ENCODE peak calls at places on chromosome 22, in ten cellular contexts. One of them, this sample, is unnamed.

GRCh38 chr22:39205344-39206021 is 39.3 kb downstream of the PDGFB start:
- DNase-seq in HEK293T: no peak
- DNase-seq in coronary artery: peak; percentile 49
- DNase-seq in DMS153: no peak
- DNase-seq in NCI-H2029 treated with DMSO at 0.1 percent for 48 hours: no peak
- DNase-seq in cardiac fibroblast: peak; percentile 72
- DNase-seq in AG09309: no peak
- DNase-seq in stimulated activated effector memory CD8-positive, alpha-beta T cell treated with anti-CD3 and anti-CD28 coated beads, Interleukin-12 subunit alpha, Interleukin-12 subunit beta, amount 100 ng/mL, for 72 hours: peak; percentile 30
- DNase-seq in hepatic stellate cell: peak; percentile 82
- DNase-seq in left ventricle myocardium inferior: no peak
- DNase-seq in this sample: peak; percentile 81

GRCh38 chr22:26501996-26502395 is 10.3 kb downstream of the TFIP11 start:
- DNase-seq in HEK293T: no peak
- DNase-seq in AG09309: no peak
- DNase-seq in coronary artery: no peak
- DNase-seq in left ventricle myocardium inferior: no peak
- DNase-seq in NCI-H2029 treated with DMSO at 0.1 percent for 48 hours: no peak
- DNase-seq in DMS153: no peak
- DNase-seq in stimulated activated effector memory CD8-positive, alpha-beta T cell treated with anti-CD3 and anti-CD28 coated beads, Interleukin-12 subunit alpha, Interleukin-12 subunit beta, amount 100 ng/mL, for 72 hours: no peak
- DNase-seq in hepatic stellate cell: no peak
- DNase-seq in cardiac fibroblast: no peak
- DNase-seq in this sample: no peak

GRCh38 chr22:19086944-19087343 is 35.3 kb downstream of the DGCR2 start:
- DNase-seq in left ventricle myocardium inferior: no peak
- DNase-seq in coronary artery: peak; percentile 16
- DNase-seq in AG09309: no peak
- DNase-seq in cardiac fibroblast: peak; percentile 52
- DNase-seq in stimulated activated effector memory CD8-positive, alpha-beta T cell treated with anti-CD3 and anti-CD28 coated beads, Interleukin-12 subunit alpha, Interleukin-12 subunit beta, amount 100 ng/mL, for 72 hours: no peak
- DNase-seq in HEK293T: no peak
- DNase-seq in NCI-H2029 treated with DMSO at 0.1 percent for 48 hours: no peak
- DNase-seq in hepatic stellate cell: peak; percentile 77
- DNase-seq in DMS153: no peak
- DNase-seq in this sample: peak; percentile 54

GRCh38 chr22:44595841-44596341 is 97.9 kb upstream of the RTL6 start:
- DNase-seq in cardiac fibroblast: no peak
- DNase-seq in AG09309: no peak
- DNase-seq in DMS153: no peak
- DNase-seq in left ventricle myocardium inferior: no peak
- DNase-seq in stimulated activated effector memory CD8-positive, alpha-beta T cell treated with anti-CD3 and anti-CD28 coated beads, Interleukin-12 subunit alpha, Interleukin-12 subunit beta, amount 100 ng/mL, for 72 hours: no peak
- DNase-seq in HEK293T: peak; percentile 49
- DNase-seq in hepatic stellate cell: peak; percentile 29
- DNase-seq in coronary artery: no peak
- DNase-seq in NCI-H2029 treated with DMSO at 0.1 percent for 48 hours: no peak
- DNase-seq in this sample: peak; percentile 59

GRCh38 chr22:29914165-29914564 is 31.2 kb downstream of the MTMR3 start:
- DNase-seq in DMS153: no peak
- DNase-seq in stimulated activated effector memory CD8-positive, alpha-beta T cell treated with anti-CD3 and anti-CD28 coated beads, Interleukin-12 subunit alpha, Interleukin-12 subunit beta, amount 100 ng/mL, for 72 hours: no peak
- DNase-seq in left ventricle myocardium inferior: no peak
- DNase-seq in cardiac fibroblast: peak; percentile 88
- DNase-seq in hepatic stellate cell: peak; percentile 53
- DNase-seq in coronary artery: no peak
- DNase-seq in AG09309: peak; percentile 63
- DNase-seq in HEK293T: no peak
- DNase-seq in NCI-H2029 treated with DMSO at 0.1 percent for 48 hours: no peak
- DNase-seq in this sample: peak; percentile 87

GRCh38 chr22:24325105-24325757 is 54.6 kb downstream of the SPECC1L start:
- DNase-seq in coronary artery: no peak
- DNase-seq in HEK293T: peak; percentile 55
- DNase-seq in AG09309: peak; percentile 96
- DNase-seq in NCI-H2029 treated with DMSO at 0.1 percent for 48 hours: no peak
- DNase-seq in stimulated activated effector memory CD8-positive, alpha-beta T cell treated with anti-CD3 and anti-CD28 coated beads, Interleukin-12 subunit alpha, Interleukin-12 subunit beta, amount 100 ng/mL, for 72 hours: no peak
- DNase-seq in left ventricle myocardium inferior: no peak
- DNase-seq in hepatic stellate cell: peak; percentile 77
- DNase-seq in DMS153: peak; percentile 45
- DNase-seq in cardiac fibroblast: peak; percentile 92
- DNase-seq in this sample: peak; percentile 92

GRCh38 chr22:20624161-20624616 is 116.8 kb downstream of the MED15 start:
- DNase-seq in NCI-H2029 treated with DMSO at 0.1 percent for 48 hours: no peak
- DNase-seq in cardiac fibroblast: peak; percentile 12
- DNase-seq in HEK293T: no peak
- DNase-seq in left ventricle myocardium inferior: no peak
- DNase-seq in AG09309: no peak
- DNase-seq in stimulated activated effector memory CD8-positive, alpha-beta T cell treated with anti-CD3 and anti-CD28 coated beads, Interleukin-12 subunit alpha, Interleukin-12 subunit beta, amount 100 ng/mL, for 72 hours: peak; percentile 45
- DNase-seq in DMS153: no peak
- DNase-seq in coronary artery: no peak
- DNase-seq in hepatic stellate cell: no peak
- DNase-seq in this sample: peak; percentile 4

GRCh38 chr22:31093956-31094622 is 13.0 kb downstream of the SMTN start:
- DNase-seq in left ventricle myocardium inferior: peak; percentile 77
- DNase-seq in HEK293T: no peak
- DNase-seq in hepatic stellate cell: no peak
- DNase-seq in cardiac fibroblast: no peak
- DNase-seq in coronary artery: peak; percentile 69
- DNase-seq in stimulated activated effector memory CD8-positive, alpha-beta T cell treated with anti-CD3 and anti-CD28 coated beads, Interleukin-12 subunit alpha, Interleukin-12 subunit beta, amount 100 ng/mL, for 72 hours: no peak
- DNase-seq in AG09309: no peak
- DNase-seq in DMS153: no peak
- DNase-seq in NCI-H2029 treated with DMSO at 0.1 percent for 48 hours: no peak
- DNase-seq in this sample: no peak

GRCh38 chr22:32202539-32203180 is 2.2 kb downstream of the RFPL2 start:
- DNase-seq in AG09309: no peak
- DNase-seq in stimulated activated effector memory CD8-positive, alpha-beta T cell treated with anti-CD3 and anti-CD28 coated beads, Interleukin-12 subunit alpha, Interleukin-12 subunit beta, amount 100 ng/mL, for 72 hours: no peak
- DNase-seq in DMS153: peak; percentile 53
- DNase-seq in hepatic stellate cell: peak; percentile 28
- DNase-seq in NCI-H2029 treated with DMSO at 0.1 percent for 48 hours: peak; percentile 67
- DNase-seq in cardiac fibroblast: peak; percentile 46
- DNase-seq in HEK293T: peak; percentile 64
- DNase-seq in coronary artery: no peak
- DNase-seq in left ventricle myocardium inferior: peak; percentile 26
- DNase-seq in this sample: peak; percentile 14

GRCh38 chr22:46803936-46804335 is 41.5 kb downstream of the TBC1D22A start:
- DNase-seq in left ventricle myocardium inferior: no peak
- DNase-seq in coronary artery: no peak
- DNase-seq in NCI-H2029 treated with DMSO at 0.1 percent for 48 hours: no peak
- DNase-seq in hepatic stellate cell: no peak
- DNase-seq in stimulated activated effector memory CD8-positive, alpha-beta T cell treated with anti-CD3 and anti-CD28 coated beads, Interleukin-12 subunit alpha, Interleukin-12 subunit beta, amount 100 ng/mL, for 72 hours: no peak
- DNase-seq in HEK293T: no peak
- DNase-seq in cardiac fibroblast: no peak
- DNase-seq in DMS153: no peak
- DNase-seq in AG09309: no peak
- DNase-seq in this sample: no peak

GRCh38 chr22:37310815-37311595 is 28.7 kb downstream of the CYTH4 start:
- DNase-seq in HEK293T: no peak
- DNase-seq in cardiac fibroblast: no peak
- DNase-seq in NCI-H2029 treated with DMSO at 0.1 percent for 48 hours: no peak
- DNase-seq in stimulated activated effector memory CD8-positive, alpha-beta T cell treated with anti-CD3 and anti-CD28 coated beads, Interleukin-12 subunit alpha, Interleukin-12 subunit beta, amount 100 ng/mL, for 72 hours: no peak
- DNase-seq in left ventricle myocardium inferior: peak; percentile 43
- DNase-seq in hepatic stellate cell: no peak
- DNase-seq in DMS153: no peak
- DNase-seq in AG09309: no peak
- DNase-seq in coronary artery: no peak
- DNase-seq in this sample: no peak

GRCh38 chr22:45125198-45125597 is 38.5 kb upstream of the NUP50 start:
- DNase-seq in NCI-H2029 treated with DMSO at 0.1 percent for 48 hours: no peak
- DNase-seq in stimulated activated effector memory CD8-positive, alpha-beta T cell treated with anti-CD3 and anti-CD28 coated beads, Interleukin-12 subunit alpha, Interleukin-12 subunit beta, amount 100 ng/mL, for 72 hours: no peak
- DNase-seq in cardiac fibroblast: peak; percentile 50
- DNase-seq in left ventricle myocardium inferior: no peak
- DNase-seq in hepatic stellate cell: peak; percentile 29
- DNase-seq in DMS153: no peak
- DNase-seq in AG09309: no peak
- DNase-seq in coronary artery: no peak
- DNase-seq in HEK293T: no peak
- DNase-seq in this sample: peak; percentile 98

GRCh38 chr22:17980638-17981051 is 43.7 kb downstream of the MICAL3 start:
- DNase-seq in left ventricle myocardium inferior: peak; percentile 31
- DNase-seq in stimulated activated effector memory CD8-positive, alpha-beta T cell treated with anti-CD3 and anti-CD28 coated beads, Interleukin-12 subunit alpha, Interleukin-12 subunit beta, amount 100 ng/mL, for 72 hours: peak; percentile 14
- DNase-seq in NCI-H2029 treated with DMSO at 0.1 percent for 48 hours: no peak
- DNase-seq in AG09309: no peak
- DNase-seq in HEK293T: no peak
- DNase-seq in DMS153: no peak
- DNase-seq in coronary artery: no peak
- DNase-seq in hepatic stellate cell: peak; percentile 45
- DNase-seq in cardiac fibroblast: peak; percentile 18
- DNase-seq in this sample: no peak

GRCh38 chr22:45284705-45285305 is at the start of gene UPK3A:
- DNase-seq in cardiac fibroblast: no peak
- DNase-seq in left ventricle myocardium inferior: peak; percentile 80
- DNase-seq in stimulated activated effector memory CD8-positive, alpha-beta T cell treated with anti-CD3 and anti-CD28 coated beads, Interleukin-12 subunit alpha, Interleukin-12 subunit beta, amount 100 ng/mL, for 72 hours: peak; percentile 22
- DNase-seq in HEK293T: no peak
- DNase-seq in DMS153: peak; percentile 60
- DNase-seq in NCI-H2029 treated with DMSO at 0.1 percent for 48 hours: peak; percentile 18
- DNase-seq in AG09309: no peak
- DNase-seq in hepatic stellate cell: no peak
- DNase-seq in coronary artery: no peak
- DNase-seq in this sample: peak; percentile 29

GRCh38 chr22:46074771-46075551 is 75.4 kb upstream of the PPARA start:
- DNase-seq in hepatic stellate cell: no peak
- DNase-seq in HEK293T: no peak
- DNase-seq in stimulated activated effector memory CD8-positive, alpha-beta T cell treated with anti-CD3 and anti-CD28 coated beads, Interleukin-12 subunit alpha, Interleukin-12 subunit beta, amount 100 ng/mL, for 72 hours: no peak
- DNase-seq in left ventricle myocardium inferior: peak; percentile 20
- DNase-seq in coronary artery: peak; percentile 72
- DNase-seq in AG09309: no peak
- DNase-seq in cardiac fibroblast: peak; percentile 37
- DNase-seq in DMS153: no peak
- DNase-seq in NCI-H2029 treated with DMSO at 0.1 percent for 48 hours: no peak
- DNase-seq in this sample: no peak

GRCh38 chr22:25509391-25509791 is 55.1 kb upstream of the GRK3 start:
- DNase-seq in stimulated activated effector memory CD8-positive, alpha-beta T cell treated with anti-CD3 and anti-CD28 coated beads, Interleukin-12 subunit alpha, Interleukin-12 subunit beta, amount 100 ng/mL, for 72 hours: no peak
- DNase-seq in AG09309: no peak
- DNase-seq in HEK293T: no peak
- DNase-seq in NCI-H2029 treated with DMSO at 0.1 percent for 48 hours: no peak
- DNase-seq in left ventricle myocardium inferior: no peak
- DNase-seq in coronary artery: no peak
- DNase-seq in hepatic stellate cell: no peak
- DNase-seq in cardiac fibroblast: no peak
- DNase-seq in DMS153: no peak
- DNase-seq in this sample: no peak

GRCh38 chr22:36334838-36335603 is 52.7 kb downstream of the MYH9 start:
- DNase-seq in hepatic stellate cell: peak; percentile 74
- DNase-seq in cardiac fibroblast: peak; percentile 76
- DNase-seq in DMS153: no peak
- DNase-seq in stimulated activated effector memory CD8-positive, alpha-beta T cell treated with anti-CD3 and anti-CD28 coated beads, Interleukin-12 subunit alpha, Interleukin-12 subunit beta, amount 100 ng/mL, for 72 hours: no peak
- DNase-seq in AG09309: no peak
- DNase-seq in coronary artery: no peak
- DNase-seq in left ventricle myocardium inferior: no peak
- DNase-seq in HEK293T: no peak
- DNase-seq in NCI-H2029 treated with DMSO at 0.1 percent for 48 hours: no peak
- DNase-seq in this sample: peak; percentile 82

GRCh38 chr22:21029486-21030025 is 2.8 kb downstream of the SLC7A4 start:
- DNase-seq in cardiac fibroblast: no peak
- DNase-seq in DMS153: no peak
- DNase-seq in AG09309: no peak
- DNase-seq in hepatic stellate cell: no peak
- DNase-seq in left ventricle myocardium inferior: no peak
- DNase-seq in stimulated activated effector memory CD8-positive, alpha-beta T cell treated with anti-CD3 and anti-CD28 coated beads, Interleukin-12 subunit alpha, Interleukin-12 subunit beta, amount 100 ng/mL, for 72 hours: no peak
- DNase-seq in coronary artery: no peak
- DNase-seq in HEK293T: no peak
- DNase-seq in NCI-H2029 treated with DMSO at 0.1 percent for 48 hours: no peak
- DNase-seq in this sample: no peak

GRCh38 chr22:28822930-28823481 is 22.6 kb upstream of the XBP1 start:
- DNase-seq in stimulated activated effector memory CD8-positive, alpha-beta T cell treated with anti-CD3 and anti-CD28 coated beads, Interleukin-12 subunit alpha, Interleukin-12 subunit beta, amount 100 ng/mL, for 72 hours: no peak
- DNase-seq in coronary artery: no peak
- DNase-seq in DMS153: peak; percentile 97
- DNase-seq in HEK293T: no peak
- DNase-seq in AG09309: no peak
- DNase-seq in hepatic stellate cell: no peak
- DNase-seq in NCI-H2029 treated with DMSO at 0.1 percent for 48 hours: peak; percentile 87
- DNase-seq in left ventricle myocardium inferior: no peak
- DNase-seq in cardiac fibroblast: no peak
- DNase-seq in this sample: no peak

GRCh38 chr22:18955696-18956095 is 19.6 kb upstream of the PRODH start:
- DNase-seq in coronary artery: no peak
- DNase-seq in DMS153: no peak
- DNase-seq in AG09309: no peak
- DNase-seq in NCI-H2029 treated with DMSO at 0.1 percent for 48 hours: no peak
- DNase-seq in cardiac fibroblast: no peak
- DNase-seq in stimulated activated effector memory CD8-positive, alpha-beta T cell treated with anti-CD3 and anti-CD28 coated beads, Interleukin-12 subunit alpha, Interleukin-12 subunit beta, amount 100 ng/mL, for 72 hours: no peak
- DNase-seq in left ventricle myocardium inferior: no peak
- DNase-seq in hepatic stellate cell: no peak
- DNase-seq in HEK293T: no peak
- DNase-seq in this sample: no peak

GRCh38 chr22:45429424-45429823 is 15.9 kb downstream of the RIBC2 start:
- DNase-seq in HEK293T: no peak
- DNase-seq in coronary artery: peak; percentile 68
- DNase-seq in AG09309: no peak
- DNase-seq in DMS153: no peak
- DNase-seq in hepatic stellate cell: no peak
- DNase-seq in cardiac fibroblast: no peak
- DNase-seq in stimulated activated effector memory CD8-positive, alpha-beta T cell treated with anti-CD3 and anti-CD28 coated beads, Interleukin-12 subunit alpha, Interleukin-12 subunit beta, amount 100 ng/mL, for 72 hours: no peak
- DNase-seq in left ventricle myocardium inferior: no peak
- DNase-seq in NCI-H2029 treated with DMSO at 0.1 percent for 48 hours: no peak
- DNase-seq in this sample: no peak

GRCh38 chr22:35446365-35446764 is 46.4 kb downstream of the MCM5 start:
- DNase-seq in left ventricle myocardium inferior: no peak
- DNase-seq in HEK293T: no peak
- DNase-seq in cardiac fibroblast: peak; percentile 88
- DNase-seq in stimulated activated effector memory CD8-positive, alpha-beta T cell treated with anti-CD3 and anti-CD28 coated beads, Interleukin-12 subunit alpha, Interleukin-12 subunit beta, amount 100 ng/mL, for 72 hours: no peak
- DNase-seq in coronary artery: no peak
- DNase-seq in hepatic stellate cell: peak; percentile 79
- DNase-seq in DMS153: no peak
- DNase-seq in NCI-H2029 treated with DMSO at 0.1 percent for 48 hours: no peak
- DNase-seq in AG09309: peak; percentile 52
- DNase-seq in this sample: peak; percentile 95

GRCh38 chr22:30809086-30809485 is 114.4 kb downstream of the OSBP2 start:
- DNase-seq in NCI-H2029 treated with DMSO at 0.1 percent for 48 hours: no peak
- DNase-seq in cardiac fibroblast: peak; percentile 45
- DNase-seq in left ventricle myocardium inferior: no peak
- DNase-seq in AG09309: no peak
- DNase-seq in HEK293T: no peak
- DNase-seq in DMS153: no peak
- DNase-seq in stimulated activated effector memory CD8-positive, alpha-beta T cell treated with anti-CD3 and anti-CD28 coated beads, Interleukin-12 subunit alpha, Interleukin-12 subunit beta, amount 100 ng/mL, for 72 hours: no peak
- DNase-seq in hepatic stellate cell: no peak
- DNase-seq in coronary artery: no peak
- DNase-seq in this sample: no peak

GRCh38 chr22:36379593-36380361 is 8.0 kb downstream of the MYH9 start:
- DNase-seq in hepatic stellate cell: peak; percentile 11
- DNase-seq in cardiac fibroblast: peak; percentile 66
- DNase-seq in HEK293T: no peak
- DNase-seq in DMS153: no peak
- DNase-seq in NCI-H2029 treated with DMSO at 0.1 percent for 48 hours: no peak
- DNase-seq in AG09309: no peak
- DNase-seq in left ventricle myocardium inferior: no peak
- DNase-seq in stimulated activated effector memory CD8-positive, alpha-beta T cell treated with anti-CD3 and anti-CD28 coated beads, Interleukin-12 subunit alpha, Interleukin-12 subunit beta, amount 100 ng/mL, for 72 hours: no peak
- DNase-seq in coronary artery: no peak
- DNase-seq in this sample: peak; percentile 58

GRCh38 chr22:41563051-41563711 is 2.4 kb downstream of the CSDC2 start:
- DNase-seq in coronary artery: peak; percentile 85
- DNase-seq in NCI-H2029 treated with DMSO at 0.1 percent for 48 hours: no peak
- DNase-seq in HEK293T: no peak
- DNase-seq in stimulated activated effector memory CD8-positive, alpha-beta T cell treated with anti-CD3 and anti-CD28 coated beads, Interleukin-12 subunit alpha, Interleukin-12 subunit beta, amount 100 ng/mL, for 72 hours: no peak
- DNase-seq in cardiac fibroblast: peak; percentile 74
- DNase-seq in DMS153: no peak
- DNase-seq in hepatic stellate cell: peak; percentile 88
- DNase-seq in left ventricle myocardium inferior: no peak
- DNase-seq in AG09309: no peak
- DNase-seq in this sample: peak; percentile 88

GRCh38 chr22:27405672-27406388 is 395.7 kb downstream of the MN1 start:
- DNase-seq in left ventricle myocardium inferior: peak; percentile 53
- DNase-seq in hepatic stellate cell: peak; percentile 71
- DNase-seq in AG09309: no peak
- DNase-seq in DMS153: no peak
- DNase-seq in NCI-H2029 treated with DMSO at 0.1 percent for 48 hours: no peak
- DNase-seq in coronary artery: no peak
- DNase-seq in HEK293T: peak; percentile 85
- DNase-seq in stimulated activated effector memory CD8-positive, alpha-beta T cell treated with anti-CD3 and anti-CD28 coated beads, Interleukin-12 subunit alpha, Interleukin-12 subunit beta, amount 100 ng/mL, for 72 hours: peak; percentile 7
- DNase-seq in cardiac fibroblast: peak; percentile 69
- DNase-seq in this sample: peak; percentile 43

GRCh38 chr22:22111267-22111751 is 128.7 kb upstream of the TOP3B start:
- DNase-seq in left ventricle myocardium inferior: no peak
- DNase-seq in hepatic stellate cell: peak; percentile 79
- DNase-seq in HEK293T: no peak
- DNase-seq in AG09309: no peak
- DNase-seq in NCI-H2029 treated with DMSO at 0.1 percent for 48 hours: no peak
- DNase-seq in DMS153: no peak
- DNase-seq in cardiac fibroblast: peak; percentile 90
- DNase-seq in coronary artery: no peak
- DNase-seq in stimulated activated effector memory CD8-positive, alpha-beta T cell treated with anti-CD3 and anti-CD28 coated beads, Interleukin-12 subunit alpha, Interleukin-12 subunit beta, amount 100 ng/mL, for 72 hours: peak; percentile 36
- DNase-seq in this sample: peak; percentile 41

GRCh38 chr22:17880020-17880419 is 105.8 kb upstream of the BID start:
- DNase-seq in stimulated activated effector memory CD8-positive, alpha-beta T cell treated with anti-CD3 and anti-CD28 coated beads, Interleukin-12 subunit alpha, Interleukin-12 subunit beta, amount 100 ng/mL, for 72 hours: no peak
- DNase-seq in DMS153: no peak
- DNase-seq in NCI-H2029 treated with DMSO at 0.1 percent for 48 hours: no peak
- DNase-seq in cardiac fibroblast: no peak
- DNase-seq in left ventricle myocardium inferior: no peak
- DNase-seq in coronary artery: no peak
- DNase-seq in AG09309: no peak
- DNase-seq in HEK293T: no peak
- DNase-seq in hepatic stellate cell: no peak
- DNase-seq in this sample: no peak